ENCODE peak calls at places on chromosomes 4 and X, in eight cellular contexts. N, D, L, A, P, O, R and C are unnamed samples.

GRCh38 chr4:121923306-121923705 is 28.6 kb downstream of the TRPC3 start:
- DNase-seq in N (no peak), P (no peak), A (no peak), L (no peak), D (no peak), R (no peak), O (no peak), C (no peak)

GRCh38 chrX:12360389-12360788 is 222.1 kb downstream of the FRMPD4 start:
- DNase-seq in R (peak), O (no peak), P (no peak), A (no peak), D (no peak), L (peak), N (no peak), C (no peak)

GRCh38 chr4:121397434-121397833 is 16.6 kb upstream of the QRFPR start:
- DNase-seq in A (no peak), R (no peak), N (no peak), P (no peak), L (no peak), D (no peak), O (no peak), C (no peak)

GRCh38 chr4:48017108-48017527 is 546 bp downstream of the NIPAL1 start:
- DNase-seq in L (peak), N (peak), O (peak), D (peak), R (peak), A (peak), P (peak), C (peak)

GRCh38 chrX:40245411-40246140 is 147.8 kb upstream of the BCOR start:
- DNase-seq in D (peak), A (no peak), P (no peak), O (no peak), L (peak), N (no peak), R (peak), C (no peak)

GRCh38 chr4:140252144-140252741 is 98.3 kb upstream of the MAML3 start:
- DNase-seq in D (no peak), O (peak), L (no peak), A (no peak), R (peak), P (no peak), N (peak), C (peak)

GRCh38 chr4:176270669-176271068 is 1.6 kb upstream of the ASB5 start:
- DNase-seq in P (no peak), N (no peak), O (no peak), D (no peak), R (peak), A (no peak), L (peak), C (no peak)

GRCh38 chr4:157315968-157316367 is 95.4 kb downstream of the GRIA2 start:
- DNase-seq in N (no peak), A (no peak), P (no peak), L (peak), O (no peak), D (no peak), R (no peak), C (no peak)

DNA sequence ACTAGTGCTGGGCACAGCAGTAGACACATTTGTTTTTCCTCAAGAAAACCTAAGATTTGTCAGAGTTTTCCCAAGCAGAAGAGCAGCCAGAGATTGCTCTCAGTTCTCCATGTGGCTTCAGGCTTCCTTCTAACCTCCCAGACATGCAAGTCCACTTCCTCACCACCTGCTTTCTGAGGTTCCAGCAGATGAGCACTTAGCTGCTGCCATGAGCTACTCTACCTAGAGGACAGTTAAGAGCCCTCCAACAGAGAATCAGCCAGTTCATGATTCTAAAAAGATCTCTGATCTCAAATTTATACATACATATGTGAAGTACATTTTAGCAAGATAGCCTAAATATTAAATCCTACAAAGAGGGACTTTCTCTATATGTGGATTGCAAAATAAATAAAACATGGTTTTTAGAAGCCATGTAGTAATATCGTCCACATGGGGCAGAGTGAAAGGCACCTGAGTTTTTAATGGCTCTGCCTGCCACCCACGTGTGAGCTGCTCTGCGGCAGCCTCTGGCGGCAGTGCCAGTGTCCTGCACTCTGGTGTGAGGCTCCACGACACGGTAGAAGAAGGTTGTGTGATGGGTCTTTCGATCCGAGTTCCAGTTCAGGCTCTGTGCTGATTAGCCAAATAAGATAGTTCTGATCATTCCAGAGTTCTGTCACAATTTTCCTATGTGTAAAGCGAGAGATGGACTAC is 10.3 kb downstream of the CYP4V2 start:
- DNase-seq in D (no peak), R (peak), N (peak), L (peak), O (peak), P (peak), A (no peak), C (peak)
- TF ChIP-seq CTCF in D (peak), R (peak), N (peak), L (peak), O (peak), P (peak), A (peak), C (peak)

GRCh38 chr4:7524064-7524682 is 89.4 kb upstream of the PSAPL1 start:
- DNase-seq in L (no peak), D (no peak), N (no peak), P (no peak), R (no peak), A (no peak), O (no peak), C (no peak)
- TF ChIP-seq CTCF in L (no peak), D (no peak), N (no peak), P (no peak), R (no peak), A (no peak), O (no peak), C (no peak)

GRCh38 chrX:119790977-119791436 is 423 bp downstream of the RPL39 start:
- DNase-seq in N (peak), L (peak), O (peak), D (peak), R (peak), A (peak), P (peak), C (no peak)
- TF ChIP-seq CTCF in N (no peak), L (peak), O (no peak), D (peak), R (no peak), A (no peak), P (no peak), C (peak)

GRCh38 chr4:13567125-13567524 is 22.8 kb upstream of the NKX3-2 start:
- DNase-seq in D (no peak), N (no peak), P (no peak), O (no peak), L (no peak), A (no peak), R (no peak), C (no peak)

GRCh38 chr4:13570916-13571315 is 26.6 kb upstream of the NKX3-2 start:
- DNase-seq in D (no peak), O (no peak), N (no peak), R (no peak), L (no peak), A (no peak), P (no peak), C (no peak)
- TF ChIP-seq CTCF in D (no peak), O (no peak), N (no peak), R (no peak), L (no peak), A (no peak), P (no peak), C (no peak)